ENCODE peak calls at places on chromosomes 16 and 17, in four cellular contexts. P, O, Z and N are unnamed samples.

GRCh38 chr17:30720013-30720471 is 104.5 kb downstream of the CRLF3 start:
- DNase-seq in P (no peak), O (no peak), Z (no peak), N (no peak)

GRCh38 chr17:80352991-80353665 is 61.8 kb upstream of the ENDOV start:
- DNase-seq in P (no peak), O (no peak), Z (no peak), N (no peak)

GRCh38 chr17:49980703-49981197 is 11.8 kb downstream of the DLX4 start:
- DNase-seq in P (no peak), O (no peak), Z (peak; percentile 91), N (no peak)

GRCh38 chr16:1121009-1121408 is 25.0 kb upstream of the C1QTNF8 start:
- DNase-seq in P (no peak), O (no peak), Z (no peak), N (no peak)

GRCh38 chr16:21159281-21159951 is 942 bp downstream of the LDAF1 start:
- DNase-seq in P (no peak), O (peak; percentile 10), Z (peak; percentile 71), N (no peak)

GRCh38 chr16:5604770-5605169 is 507.2 kb upstream of the EEF2KMT start:
- DNase-seq in P (no peak), O (no peak), Z (peak; percentile 70), N (peak; percentile 27)

GRCh38 chr17:33560871-33561270 is 267.8 kb upstream of the ASIC2 start:
- DNase-seq in P (no peak), O (no peak), Z (no peak), N (no peak)

GRCh38 chr17:14886200-14886739 is 378.9 kb downstream of the PMP22 start:
- DNase-seq in P (peak; percentile 35), O (no peak), Z (peak; percentile 28), N (peak; percentile 7)

GRCh38 chr17:39801055-39801454 is 63.1 kb downstream of the IKZF3 start:
- DNase-seq in P (no peak), O (no peak), Z (peak; percentile 3), N (no peak)

GRCh38 chr16:73047536-73048291 is at the start of gene ZFHX3:
- DNase-seq in P (peak; percentile 55), O (peak; percentile 65), Z (peak; percentile 89), N (no peak)

GRCh38 chr16:54934536-54935410 is 4.1 kb downstream of the IRX5 start:
- DNase-seq in P (no peak), O (no peak), Z (peak; percentile 86), N (no peak)

GRCh38 chr16:90011908-90012501 is 7.3 kb downstream of the DBNDD1 start:
- DNase-seq in P (no peak), O (no peak), Z (no peak), N (no peak)

GRCh38 chr17:43676471-43676870 is 14.7 kb upstream of the MEOX1 start:
- DNase-seq in P (peak; percentile 53), O (peak; percentile 34), Z (no peak), N (no peak)

GRCh38 chr17:39461911-39462641 is 790 bp downstream of the CDK12 start:
- DNase-seq in P (peak; percentile 53), O (peak; percentile 22), Z (no peak), N (no peak)

GRCh38 chr16:55944377-55944802 is 69.2 kb upstream of the CES5A start:
- DNase-seq in P (peak; percentile 67), O (peak; percentile 85), Z (peak; percentile 79), N (peak; percentile 15)

GRCh38 chr17:38697061-38697820 is 7.8 kb upstream of the MLLT6 start:
- DNase-seq in P (no peak), O (no peak), Z (no peak), N (no peak)

GRCh38 chr17:49193513-49194296 is 16.7 kb downstream of the GNGT2 start:
- DNase-seq in P (peak; percentile 78), O (peak; percentile 62), Z (peak; percentile 64), N (no peak)

GRCh38 chr16:48365601-48366164 is 19.5 kb downstream of the SIAH1 start:
- DNase-seq in P (peak; percentile 87), O (peak; percentile 74), Z (peak; percentile 95), N (no peak)

GRCh38 chr17:46013502-46014165 is 14.6 kb downstream of the STH start:
- DNase-seq in P (peak; percentile 24), O (no peak), Z (peak; percentile 40), N (no peak)

GRCh38 chr17:47785538-47786123 is 36.0 kb downstream of the OSBPL7 start:
- DNase-seq in P (peak; percentile 26), O (no peak), Z (peak; percentile 80), N (peak; percentile 24)

GRCh38 chr16:2056077-2056476 is 8.3 kb downstream of the TSC2 start:
- DNase-seq in P (peak; percentile 41), O (no peak), Z (no peak), N (no peak)

GRCh38 chr17:16319969-16320368 is 33.3 kb downstream of the CENPV start:
- DNase-seq in P (no peak), O (no peak), Z (no peak), N (no peak)

DNA sequence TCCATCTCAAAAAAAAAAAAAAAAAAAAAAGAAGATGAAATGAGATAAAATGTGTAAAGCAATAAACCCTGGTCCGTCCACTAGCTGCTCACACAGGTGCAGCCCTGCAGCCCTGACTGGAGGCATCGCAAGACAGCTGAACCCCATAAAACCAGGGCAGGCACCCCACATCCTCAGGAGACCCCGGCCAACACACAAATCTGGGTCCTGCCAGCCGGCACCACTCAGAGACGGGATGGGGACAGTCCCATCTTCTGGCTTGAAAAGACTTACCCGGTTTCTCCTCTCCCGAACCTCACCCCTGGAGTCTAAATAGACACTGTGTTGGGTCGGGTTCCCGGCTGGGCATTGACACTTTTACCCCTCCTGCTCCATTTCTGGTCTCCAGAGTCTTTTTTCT is 52.7 kb upstream of the TNRC6C start:
- DNase-seq in P (no peak), O (no peak), Z (no peak), N (no peak)
- H3K4me3 ChIP-seq in P (no peak overlapping the region), O (no peak overlapping the region), Z (no peak overlapping the region), N (no peak overlapping the region)

GRCh38 chr16:49491736-49492089 is 118.1 kb downstream of the C16orf78 start:
- DNase-seq in P (peak; percentile 30), O (peak; percentile 21), Z (peak; percentile 70), N (no peak)
- H3K4me3 ChIP-seq in P (peak overlapping the region; percentile 48), O (peak overlapping the region; percentile 33), Z (no peak overlapping the region), N (no peak overlapping the region)

GRCh38 chr17:55513885-55514590 is 2.8 kb upstream of the SMIM36 start:
- DNase-seq in P (peak; percentile 78), O (peak; percentile 93), Z (peak; percentile 76), N (peak; percentile 75)
- H3K4me3 ChIP-seq in P (no peak overlapping the region), O (no peak overlapping the region), Z (no peak overlapping the region), N (no peak overlapping the region)

DNA sequence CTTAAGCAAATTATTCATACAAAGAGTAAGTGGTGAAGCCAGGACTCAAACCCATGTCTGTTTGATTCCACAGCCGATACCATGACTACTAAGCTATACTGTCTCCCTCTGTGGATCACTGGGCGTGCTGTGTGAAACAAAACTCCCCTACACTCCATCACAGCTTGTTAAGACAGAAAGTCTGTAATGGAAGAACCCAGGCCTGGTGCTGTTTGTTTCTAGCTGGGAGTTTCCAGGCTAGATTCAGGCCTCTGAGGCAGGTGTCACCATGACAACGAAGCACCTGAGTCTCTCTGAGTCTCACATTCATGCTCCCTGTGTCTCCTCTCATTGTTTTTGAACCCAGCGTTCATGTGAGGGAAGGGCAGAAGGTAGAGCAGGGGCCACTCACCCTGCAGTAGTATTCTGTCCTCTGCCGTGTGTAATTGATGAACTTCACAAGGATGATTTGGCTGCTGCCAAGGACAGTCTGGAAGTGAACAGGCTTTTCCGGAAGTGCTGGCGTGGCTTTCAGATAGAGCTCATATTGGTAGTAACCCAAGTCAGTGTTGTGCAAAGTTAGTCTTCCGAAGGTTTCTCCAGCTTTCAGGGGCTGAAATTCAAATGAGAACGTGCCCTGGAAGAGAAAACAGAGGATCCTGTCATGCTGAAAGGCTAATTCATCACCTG is 8.6 kb upstream of the VAC14 start:
- DNase-seq in P (no peak), O (no peak), Z (no peak), N (no peak)
- H3K4me3 ChIP-seq in P (no peak overlapping the region), O (no peak overlapping the region), Z (no peak overlapping the region), N (no peak overlapping the region)

GRCh38 chr17:29617125-29617480 is 5.6 kb downstream of the CORO6 start:
- DNase-seq in P (peak; percentile 78), O (peak; percentile 69), Z (peak; percentile 87), N (peak; percentile 83)
- H3K4me3 ChIP-seq in P (peak overlapping the region; percentile 49), O (peak overlapping the region; percentile 26), Z (peak overlapping the region; percentile 25), N (peak overlapping the region; percentile 53)

DNA sequence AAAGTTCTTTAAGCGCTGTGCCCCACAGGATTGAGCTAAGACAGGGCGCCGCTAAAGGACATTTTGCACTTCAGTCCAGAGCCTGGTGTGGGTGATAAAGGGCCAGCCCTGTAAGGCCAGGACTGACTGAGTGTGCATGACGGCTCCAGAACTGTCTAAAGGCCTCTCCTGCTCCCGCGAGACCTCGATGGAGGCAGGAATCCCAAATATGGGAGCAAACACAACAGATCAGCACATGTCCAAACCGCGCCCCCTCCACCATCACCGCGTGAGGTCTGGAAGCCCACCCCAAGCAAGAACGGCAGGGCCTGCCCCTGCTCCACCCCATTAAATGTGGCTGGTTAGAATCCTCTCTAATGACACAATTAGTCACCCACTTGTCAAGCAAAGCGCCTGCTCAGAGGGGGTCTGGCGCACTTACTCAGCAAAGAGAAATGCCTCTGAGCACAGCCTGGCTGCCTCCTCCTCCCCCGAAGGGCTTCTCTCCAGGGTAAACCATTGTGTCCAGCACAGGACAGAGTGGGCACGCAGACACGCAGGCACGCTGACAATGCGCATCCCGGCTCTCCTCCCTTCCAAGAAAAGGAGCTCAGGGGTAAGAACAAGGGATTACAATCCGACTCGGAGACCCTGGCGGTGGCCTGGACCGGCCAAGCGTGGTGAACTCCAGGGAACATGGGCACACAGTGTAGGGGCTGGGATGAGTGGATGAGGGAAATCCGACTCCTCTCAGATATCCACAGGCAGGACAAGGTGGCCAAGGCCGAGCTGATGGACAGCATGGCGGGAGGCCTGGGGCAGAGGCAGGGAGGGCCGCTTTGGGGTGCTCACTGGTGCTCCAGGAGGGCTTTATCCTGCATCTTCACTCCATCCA is 1.5 kb downstream of the MXRA7 start:
- DNase-seq in P (peak; percentile 95), O (peak; percentile 89), Z (peak; percentile 71), N (no peak)
- H3K4me3 ChIP-seq in P (peak overlapping the region; percentile 79), O (peak overlapping the region; percentile 63), Z (peak overlapping the region; percentile 69), N (no peak overlapping the region)

DNA sequence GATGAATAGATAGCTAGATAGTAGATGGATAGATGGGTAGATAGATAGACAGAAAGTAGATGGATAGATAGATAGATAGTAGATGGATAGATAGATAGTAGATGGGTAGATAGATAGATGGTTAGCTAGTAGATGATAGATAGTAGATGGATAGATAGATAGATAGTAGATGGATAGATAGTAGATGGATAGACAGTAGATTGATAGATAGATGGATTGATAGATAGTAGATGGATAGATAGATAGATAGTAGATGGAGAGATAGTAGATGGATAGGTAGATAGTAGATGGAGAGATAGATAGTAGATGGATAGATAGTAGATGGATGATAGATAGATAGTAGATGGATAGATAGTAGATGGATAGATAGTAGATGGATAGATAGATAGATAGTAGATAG is 40.4 kb downstream of the PIK3R5 start:
- DNase-seq in P (no peak), O (no peak), Z (no peak), N (no peak)
- H3K4me3 ChIP-seq in P (no peak overlapping the region), O (no peak overlapping the region), Z (no peak overlapping the region), N (no peak overlapping the region)

DNA sequence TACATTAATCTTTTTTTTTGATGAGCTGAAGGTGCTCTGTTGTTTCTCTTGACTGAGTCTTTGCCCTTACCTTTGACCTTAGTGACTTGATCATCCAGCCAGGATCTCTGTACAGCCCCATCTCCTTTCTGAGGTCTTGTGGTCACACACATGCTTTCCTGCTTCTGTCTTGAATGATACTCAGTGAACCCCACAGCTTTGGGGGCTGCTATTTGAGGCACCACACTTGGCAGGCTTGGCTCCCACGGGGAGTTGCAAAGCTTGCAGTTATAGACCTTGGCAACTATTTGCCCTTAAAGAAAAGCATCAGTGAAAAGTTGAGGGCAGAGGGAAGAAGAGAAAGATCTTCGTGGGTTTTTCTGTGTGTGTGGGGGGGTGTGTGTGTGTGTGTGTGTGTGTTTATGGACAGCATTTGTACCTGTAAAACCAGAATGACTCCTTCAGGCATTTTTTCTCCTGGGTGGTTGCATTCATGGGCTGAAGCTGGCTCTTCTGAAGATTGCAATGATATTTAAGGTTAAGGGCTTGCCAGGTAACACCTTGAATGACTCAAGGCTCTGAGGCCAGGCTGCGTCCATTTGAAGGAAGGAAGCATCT is 101.6 kb downstream of the MSI2 start:
- DNase-seq in P (no peak), O (no peak), Z (no peak), N (peak; percentile 75)
- H3K4me3 ChIP-seq in P (no peak overlapping the region), O (no peak overlapping the region), Z (no peak overlapping the region), N (peak overlapping the region; percentile 24)